ENCODE peak calls at places on chromosomes 3 and 15, in six cellular contexts. One of them, this sample, is unnamed.

GRCh38 chr3:65177879-65178484 is 490.2 kb upstream of the ADAMTS9 start:
- DNase-seq in hepatocyte: no peak
- DNase-seq in H1: no peak
- DNase-seq in astrocyte: peak; percentile 25
- DNase-seq in PC-9: no peak
- DNase-seq in K562: no peak
- DNase-seq in this sample: no peak

GRCh38 chr15:88648357-88649214 is 9.8 kb downstream of the ISG20 start:
- DNase-seq in hepatocyte: peak; percentile 49
- DNase-seq in H1: peak; percentile 36
- DNase-seq in astrocyte: peak; percentile 14
- DNase-seq in PC-9: peak; percentile 51
- DNase-seq in K562: no peak
- DNase-seq in this sample: no peak

GRCh38 chr15:90001062-90001682 is at the start of gene ZNF710:
- DNase-seq in hepatocyte: peak; percentile 84
- DNase-seq in H1: peak; percentile 74
- DNase-seq in astrocyte: peak; percentile 67
- DNase-seq in PC-9: no peak
- DNase-seq in K562: peak; percentile 85
- DNase-seq in this sample: peak; percentile 96

GRCh38 chr3:145889730-145890129 is 271.3 kb downstream of the PLOD2 start:
- DNase-seq in hepatocyte: no peak
- DNase-seq in H1: no peak
- DNase-seq in astrocyte: no peak
- DNase-seq in PC-9: no peak
- DNase-seq in K562: no peak
- DNase-seq in this sample: no peak

GRCh38 chr3:42345811-42346210 is 64.6 kb downstream of the LYZL4 start:
- DNase-seq in hepatocyte: no peak
- DNase-seq in H1: no peak
- DNase-seq in astrocyte: no peak
- DNase-seq in PC-9: no peak
- DNase-seq in K562: no peak
- DNase-seq in this sample: no peak

GRCh38 chr3:195239121-195239520 is 31.8 kb downstream of the XXYLT1 start:
- DNase-seq in hepatocyte: no peak
- DNase-seq in H1: peak; percentile 46
- DNase-seq in astrocyte: no peak
- DNase-seq in PC-9: no peak
- DNase-seq in K562: no peak
- DNase-seq in this sample: no peak

GRCh38 chr3:45135959-45136358 is 10.2 kb downstream of the CDCP1 start:
- DNase-seq in hepatocyte: no peak
- DNase-seq in H1: no peak
- DNase-seq in astrocyte: no peak
- DNase-seq in PC-9: no peak
- DNase-seq in K562: peak; percentile 56
- DNase-seq in this sample: no peak

GRCh38 chr3:182028081-182028480 is 316.4 kb downstream of the SOX2 start:
- DNase-seq in hepatocyte: no peak
- DNase-seq in H1: no peak
- DNase-seq in astrocyte: peak; percentile 65
- DNase-seq in PC-9: no peak
- DNase-seq in K562: no peak
- DNase-seq in this sample: no peak

GRCh38 chr3:183161552-183162345 is 785 bp downstream of the LAMP3 start:
- DNase-seq in hepatocyte: peak; percentile 44
- DNase-seq in H1: peak; percentile 63
- DNase-seq in astrocyte: no peak
- DNase-seq in PC-9: peak; percentile 27
- DNase-seq in K562: no peak
- DNase-seq in this sample: no peak

GRCh38 chr3:167798443-167798842 is 62.9 kb downstream of the SERPINI1 start:
- DNase-seq in hepatocyte: no peak
- DNase-seq in H1: no peak
- DNase-seq in astrocyte: no peak
- DNase-seq in PC-9: no peak
- DNase-seq in K562: no peak
- DNase-seq in this sample: no peak

GRCh38 chr3:128394033-128394432 is 72.7 kb downstream of the DNAJB8 start:
- DNase-seq in hepatocyte: no peak
- DNase-seq in H1: no peak
- DNase-seq in astrocyte: no peak
- DNase-seq in PC-9: no peak
- DNase-seq in K562: no peak
- DNase-seq in this sample: no peak

GRCh38 chr3:134432236-134432635 is 53.5 kb downstream of the ANAPC13 start:
- DNase-seq in hepatocyte: no peak
- DNase-seq in H1: no peak
- DNase-seq in astrocyte: no peak
- DNase-seq in PC-9: no peak
- DNase-seq in K562: no peak
- DNase-seq in this sample: no peak

GRCh38 chr15:66253296-66253642 is 281 bp downstream of the MEGF11 start:
- DNase-seq in hepatocyte: no peak
- DNase-seq in H1: no peak
- DNase-seq in astrocyte: no peak
- DNase-seq in PC-9: no peak
- DNase-seq in K562: no peak
- DNase-seq in this sample: no peak

GRCh38 chr3:150763841-150764483 is 993 bp upstream of the SIAH2 start:
- DNase-seq in hepatocyte: peak; percentile 85
- DNase-seq in H1: no peak
- DNase-seq in astrocyte: no peak
- DNase-seq in PC-9: peak; percentile 65
- DNase-seq in K562: no peak
- DNase-seq in this sample: peak; percentile 91

GRCh38 chr15:96728591-96728990 is 398.1 kb downstream of the NR2F2 start:
- DNase-seq in hepatocyte: no peak
- DNase-seq in H1: no peak
- DNase-seq in astrocyte: no peak
- DNase-seq in PC-9: no peak
- DNase-seq in K562: no peak
- DNase-seq in this sample: no peak

GRCh38 chr3:197132916-197133530 is 103.4 kb upstream of the MELTF start:
- DNase-seq in hepatocyte: no peak
- DNase-seq in H1: no peak
- DNase-seq in astrocyte: peak; percentile 55
- DNase-seq in PC-9: peak; percentile 28
- DNase-seq in K562: no peak
- DNase-seq in this sample: no peak

GRCh38 chr3:108090066-108090700 is 648 bp downstream of the CD47 start:
- DNase-seq in hepatocyte: peak; percentile 28
- DNase-seq in H1: peak; percentile 67
- DNase-seq in astrocyte: peak; percentile 39
- DNase-seq in PC-9: peak; percentile 46
- DNase-seq in K562: no peak
- DNase-seq in this sample: no peak

GRCh38 chr3:8571256-8571655 is 69.6 kb downstream of the LMCD1 start:
- DNase-seq in hepatocyte: no peak
- DNase-seq in H1: no peak
- DNase-seq in astrocyte: no peak
- DNase-seq in PC-9: no peak
- DNase-seq in K562: no peak
- DNase-seq in this sample: no peak

GRCh38 chr3:32249184-32249782 is 10.8 kb downstream of the CMTM8 start:
- DNase-seq in hepatocyte: no peak
- DNase-seq in H1: no peak
- DNase-seq in astrocyte: peak; percentile 96
- DNase-seq in PC-9: peak; percentile 88
- DNase-seq in K562: no peak
- DNase-seq in this sample: no peak

GRCh38 chr3:52145736-52146110 is 8.5 kb downstream of the POC1A start:
- DNase-seq in hepatocyte: no peak
- DNase-seq in H1: no peak
- DNase-seq in astrocyte: no peak
- DNase-seq in PC-9: no peak
- DNase-seq in K562: no peak
- DNase-seq in this sample: peak; percentile 46

GRCh38 chr3:52144796-52145735 is 9.2 kb downstream of the POC1A start:
- DNase-seq in hepatocyte: no peak
- DNase-seq in H1: no peak
- DNase-seq in astrocyte: no peak
- DNase-seq in PC-9: no peak
- DNase-seq in K562: no peak
- DNase-seq in this sample: peak; percentile 23

GRCh38 chr3:52143616-52144015 is 10.6 kb downstream of the POC1A start:
- DNase-seq in hepatocyte: no peak
- DNase-seq in H1: no peak
- DNase-seq in astrocyte: no peak
- DNase-seq in PC-9: no peak
- DNase-seq in K562: no peak
- DNase-seq in this sample: peak; percentile 46

GRCh38 chr3:52143156-52143555 is 11.1 kb downstream of the POC1A start:
- DNase-seq in hepatocyte: no peak
- DNase-seq in H1: no peak
- DNase-seq in astrocyte: no peak
- DNase-seq in PC-9: no peak
- DNase-seq in K562: no peak
- DNase-seq in this sample: peak; percentile 45

DNA sequence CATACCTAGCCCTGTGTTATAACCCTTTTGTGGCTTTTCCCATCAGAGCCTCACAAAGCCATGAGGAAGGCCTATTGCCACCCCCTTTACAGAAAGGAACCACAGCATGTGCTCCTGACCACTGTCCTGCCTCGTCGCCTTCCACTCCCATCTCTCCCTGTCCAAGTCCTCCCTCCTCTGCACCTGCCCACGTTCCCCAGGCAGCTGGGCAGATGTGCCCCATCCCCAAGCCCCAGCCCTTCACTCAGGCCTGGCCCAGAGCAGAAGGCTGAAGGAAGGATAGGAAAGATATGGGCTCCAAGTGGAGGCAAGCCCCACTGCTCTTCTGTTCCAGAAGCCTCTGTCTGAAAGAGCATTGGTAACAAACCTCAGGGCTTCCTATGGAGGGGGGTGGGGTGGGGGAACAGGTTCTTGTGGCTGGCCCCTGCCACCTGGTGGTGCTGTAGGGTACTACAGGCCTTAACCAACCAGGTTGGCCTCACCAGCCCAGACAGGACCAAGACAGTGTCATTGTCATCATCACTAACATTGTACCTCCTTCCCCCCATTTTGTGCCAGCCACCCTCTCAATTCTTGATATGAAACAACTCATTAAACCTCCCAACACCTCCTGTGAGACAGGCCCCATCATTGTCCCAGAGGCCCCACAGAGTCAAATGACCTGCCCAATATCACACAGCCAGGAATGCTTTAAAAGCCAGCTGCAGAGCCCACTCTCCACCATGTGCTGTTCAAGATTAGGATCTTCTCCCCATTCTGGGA is 10.0 kb downstream of the POC1A start:
- DNase-seq in hepatocyte: peak; percentile 94
- DNase-seq in H1: peak; percentile 92
- DNase-seq in astrocyte: peak; percentile 44
- DNase-seq in PC-9: no peak
- DNase-seq in K562: peak; percentile 83
- DNase-seq in this sample: peak; percentile 95
- H3K27ac ChIP-seq in hepatocyte: no peak overlapping the region
- H3K27ac ChIP-seq in H1: peak overlapping the region; percentile 3
- H3K27ac ChIP-seq in astrocyte: no peak overlapping the region
- H3K27ac ChIP-seq in PC-9: no peak overlapping the region
- H3K27ac ChIP-seq in K562: no peak overlapping the region
- H3K27ac ChIP-seq in this sample: no peak overlapping the region

GRCh38 chr3:38229036-38229435 is 36.6 kb upstream of the SLC22A13 start:
- DNase-seq in hepatocyte: no peak
- DNase-seq in H1: no peak
- DNase-seq in astrocyte: no peak
- DNase-seq in PC-9: no peak
- DNase-seq in K562: no peak
- DNase-seq in this sample: no peak

GRCh38 chr3:38224357-38224756 is 41.3 kb upstream of the SLC22A13 start:
- DNase-seq in hepatocyte: no peak
- DNase-seq in H1: no peak
- DNase-seq in astrocyte: no peak
- DNase-seq in PC-9: no peak
- DNase-seq in K562: no peak
- DNase-seq in this sample: no peak

GRCh38 chr3:38226273-38226672 is 39.3 kb upstream of the SLC22A13 start:
- DNase-seq in hepatocyte: no peak
- DNase-seq in H1: no peak
- DNase-seq in astrocyte: peak; percentile 42
- DNase-seq in PC-9: no peak
- DNase-seq in K562: no peak
- DNase-seq in this sample: no peak

GRCh38 chr3:38232701-38233100 is 32.9 kb upstream of the SLC22A13 start:
- DNase-seq in hepatocyte: no peak
- DNase-seq in H1: no peak
- DNase-seq in astrocyte: no peak
- DNase-seq in PC-9: no peak
- DNase-seq in K562: no peak
- DNase-seq in this sample: no peak

DNA sequence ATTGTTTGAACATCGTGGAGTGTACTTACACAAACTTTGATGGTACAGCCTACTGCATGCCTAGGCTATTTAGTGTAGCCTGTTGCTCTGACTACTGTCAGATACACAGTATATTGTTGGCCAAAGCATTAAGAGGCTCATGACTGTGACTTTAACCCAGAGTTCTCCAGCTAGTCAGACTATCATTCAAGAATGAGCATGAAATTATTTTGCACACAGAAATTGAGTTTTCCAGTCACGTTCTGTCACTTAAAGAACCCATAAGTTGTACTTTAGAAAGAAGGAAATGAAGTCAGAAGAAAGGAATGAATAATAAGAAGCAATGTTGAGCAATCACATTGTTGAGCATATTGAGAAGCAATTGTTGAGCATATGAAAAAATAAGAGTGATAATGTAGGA is 37.6 kb upstream of the SLC22A13 start:
- DNase-seq in hepatocyte: no peak
- DNase-seq in H1: no peak
- DNase-seq in astrocyte: peak; percentile 47
- DNase-seq in PC-9: no peak
- DNase-seq in K562: no peak
- DNase-seq in this sample: no peak
- H3K4me2 ChIP-seq in hepatocyte: no peak overlapping the region
- H3K4me2 ChIP-seq in H1: no peak overlapping the region
- H3K4me2 ChIP-seq in astrocyte: peak overlapping the region; percentile 57
- H3K4me2 ChIP-seq in PC-9: no peak overlapping the region
- H3K4me2 ChIP-seq in K562: no peak overlapping the region
- H3K4me2 ChIP-seq in this sample: peak overlapping the region; percentile 20

DNA sequence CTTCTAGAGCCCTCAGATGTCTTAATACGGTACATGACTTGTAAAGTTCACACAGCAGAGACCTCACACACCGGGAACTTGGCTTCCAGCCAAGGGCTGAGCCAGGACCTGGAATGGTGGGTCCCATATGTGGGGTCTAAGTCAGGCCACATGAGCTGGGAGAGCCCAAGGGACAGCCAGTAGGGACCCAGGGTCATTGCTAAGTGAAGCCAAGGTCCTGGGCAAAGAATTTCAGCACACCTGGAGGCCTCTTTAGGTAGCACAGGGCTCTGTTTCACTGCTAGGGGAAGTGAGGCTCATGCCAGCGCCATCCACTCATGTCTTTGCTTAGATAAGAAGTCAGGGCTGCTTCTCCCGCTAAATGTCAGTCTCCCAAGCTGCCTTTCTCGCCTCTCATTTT is 116.5 kb upstream of the TLE3 start:
- DNase-seq in hepatocyte: no peak
- DNase-seq in H1: no peak
- DNase-seq in astrocyte: no peak
- DNase-seq in PC-9: no peak
- DNase-seq in K562: peak; percentile 23
- DNase-seq in this sample: no peak
- TF ChIP-seq CTCF in hepatocyte: no peak
- TF ChIP-seq CTCF in H1: peak; percentile 41
- TF ChIP-seq CTCF in astrocyte: no peak
- TF ChIP-seq CTCF in PC-9: peak; percentile 24
- TF ChIP-seq CTCF in K562: peak; percentile 14
- TF ChIP-seq CTCF in this sample: peak; percentile 5

GRCh38 chr15:64156652-64157331 is 5.3 kb downstream of the SNX22 start:
- DNase-seq in hepatocyte: no peak
- DNase-seq in H1: no peak
- DNase-seq in astrocyte: no peak
- DNase-seq in PC-9: no peak
- DNase-seq in K562: no peak
- DNase-seq in this sample: no peak
- H3K27ac ChIP-seq in hepatocyte: no peak overlapping the region
- H3K27ac ChIP-seq in H1: no peak overlapping the region
- H3K27ac ChIP-seq in astrocyte: no peak overlapping the region
- H3K27ac ChIP-seq in PC-9: no peak overlapping the region
- H3K27ac ChIP-seq in K562: no peak overlapping the region
- H3K27ac ChIP-seq in this sample: no peak overlapping the region

This sample was measured in osteoblast.